ENCODE peak calls at places on chromosome 15, in seven cellular contexts. V is NCI-H460; F is pancreas; O is activated naive CD4-positive, alpha-beta T cell treated with anti-CD3 and anti-CD28 coated beads, Interleukin-2, amount 10 ng/mL, durations not matched to agents 7 days and 5 days; J is body of pancreas; X is astrocyte of the spinal cord; K is stimulated activated naive CD8-positive, alpha-beta T cell treated with anti-CD3 and anti-CD28 coated beads, Interleukin-15, amount 100 ng/mL, for 72 hours. W is an unnamed sample.

GRCh38 chr15:63392355-63393009 is 10.8 kb upstream of the CA12 start:
- DNase-seq in K (no peak), J (peak), X (no peak), F (no peak), V (no peak), O (no peak), W (no peak)

GRCh38 chr15:100939786-100940185 is 20.6 kb downstream of the LRRK1 start:
- DNase-seq in F (no peak), V (no peak), X (no peak), J (no peak), O (no peak), K (no peak), W (no peak)

GRCh38 chr15:80904941-80905532 is 84.6 kb downstream of the MESD start:
- DNase-seq in J (no peak), O (no peak), X (peak), F (no peak), V (no peak), K (no peak), W (no peak)

GRCh38 chr15:80259942-80260510 is 8.0 kb upstream of the CTXND1 start:
- DNase-seq in F (peak), K (no peak), X (no peak), O (no peak), J (no peak), V (no peak), W (no peak)

GRCh38 chr15:34436126-34436955 is 1.3 kb downstream of the GOLGA8A start:
- DNase-seq in O (peak), J (no peak), K (peak), F (no peak), V (no peak), X (peak), W (no peak)

GRCh38 chr15:92809880-92810361 is 90.2 kb upstream of the CHD2 start:
- DNase-seq in V (no peak), J (peak), O (peak), X (peak), F (peak), K (peak), W (no peak)

GRCh38 chr15:79122943-79123342 is 32.4 kb upstream of the RASGRF1 start:
- DNase-seq in F (no peak), X (no peak), J (no peak), O (no peak), K (no peak), V (no peak), W (no peak)

GRCh38 chr15:60052796-60053195 is 48.7 kb downstream of the FOXB1 start:
- DNase-seq in X (peak), O (no peak), V (no peak), J (no peak), F (no peak), K (no peak), W (no peak)

GRCh38 chr15:96504371-96504770 is 173.9 kb downstream of the NR2F2 start:
- DNase-seq in X (no peak), F (no peak), V (no peak), J (no peak), K (no peak), O (no peak), W (no peak)

GRCh38 chr15:73694419-73694818 is 10.2 kb downstream of the CD276 start:
- DNase-seq in F (no peak), K (no peak), J (no peak), V (no peak), X (peak), O (no peak), W (no peak)

GRCh38 chr15:67865331-67865730 is 25.5 kb upstream of the RNU6-1 start:
- DNase-seq in X (peak), K (no peak), O (no peak), V (no peak), F (no peak), J (no peak), W (no peak)

GRCh38 chr15:40843183-40843884 is 514 bp upstream of the SPINT1 start:
- DNase-seq in V (no peak), J (no peak), X (no peak), O (no peak), K (no peak), F (no peak), W (no peak)

GRCh38 chr15:48946088-48946839 is 17.5 kb downstream of the SHC4 start:
- DNase-seq in K (no peak), F (no peak), O (no peak), V (no peak), X (peak), J (no peak), W (no peak)

GRCh38 chr15:51736069-51736468 is 1.4 kb downstream of the LYSMD2 start:
- DNase-seq in J (no peak), X (no peak), K (peak), O (no peak), V (no peak), F (no peak), W (no peak)

GRCh38 chr15:69129026-69129385 is 31.4 kb upstream of the GLCE start:
- DNase-seq in F (no peak), K (no peak), V (no peak), J (no peak), X (no peak), O (no peak), W (no peak)

GRCh38 chr15:70280781-70281180 is 183.1 kb upstream of the TLE3 start:
- DNase-seq in V (no peak), K (no peak), F (peak), J (no peak), X (no peak), O (no peak), W (no peak)

GRCh38 chr15:100997442-100997841 is 78.3 kb downstream of the LRRK1 start:
- DNase-seq in V (no peak), K (no peak), J (no peak), X (peak), F (no peak), O (no peak), W (no peak)

GRCh38 chr15:99140590-99140989 is 35.7 kb downstream of the SYNM start:
- DNase-seq in J (no peak), O (no peak), X (no peak), F (no peak), V (no peak), K (no peak), W (no peak)

GRCh38 chr15:70026991-70027390 is 70.7 kb downstream of the TLE3 start:
- DNase-seq in O (peak), V (no peak), J (no peak), X (no peak), K (no peak), F (no peak), W (no peak)

GRCh38 chr15:59140422-59141226 is 35.7 kb downstream of the CCNB2 start:
- DNase-seq in V (no peak), F (no peak), X (no peak), O (no peak), K (no peak), J (no peak), W (no peak)

GRCh38 chr15:58260911-58261267 is 122.7 kb downstream of the AQP9 start:
- DNase-seq in J (no peak), F (no peak), O (no peak), K (no peak), X (no peak), V (no peak), W (peak)

GRCh38 chr15:33160054-33160453 is 34.5 kb downstream of the FMN1 start:
- DNase-seq in F (no peak), X (peak), V (no peak), K (no peak), J (no peak), O (no peak), W (no peak)

GRCh38 chr15:34665498-34666116 is 82.2 kb upstream of the GOLGA8B start:
- DNase-seq in X (no peak), V (no peak), F (no peak), J (no peak), O (no peak), K (no peak), W (no peak)

GRCh38 chr15:68209735-68210408 is 4.7 kb upstream of the CALML4 start:
- DNase-seq in F (no peak), O (peak), X (no peak), V (no peak), J (no peak), K (peak), W (no peak)

GRCh38 chr15:64586259-64586658 is 125.9 kb downstream of the ZNF609 start:
- DNase-seq in X (no peak), K (no peak), V (no peak), F (no peak), J (no peak), O (no peak), W (no peak)

GRCh38 chr15:91867581-91868026 is 14.1 kb downstream of the SLCO3A1 start:
- DNase-seq in V (no peak), K (no peak), J (peak), X (peak), F (peak), O (no peak), W (peak)

GRCh38 chr15:48361690-48362089 is 30.5 kb downstream of the DUT start:
- DNase-seq in X (peak), V (no peak), J (no peak), O (no peak), K (no peak), F (no peak), W (no peak)

GRCh38 chr15:65805019-65805738 is 13.1 kb upstream of the DENND4A start:
- DNase-seq in V (no peak), K (no peak), X (no peak), J (peak), O (no peak), F (peak), W (no peak)

GRCh38 chr15:68299436-68299835 is 21.9 kb downstream of the FEM1B start:
- DNase-seq in J (no peak), O (no peak), X (peak), K (no peak), V (no peak), F (no peak), W (no peak)

GRCh38 chr15:91694131-91694828 is 159.2 kb upstream of the SLCO3A1 start:
- DNase-seq in F (no peak), V (no peak), O (no peak), K (no peak), J (peak), X (peak), W (peak)

GRCh38 chr15:39459538-39459937 is 121.3 kb upstream of the THBS1 start:
- DNase-seq in J (no peak), K (no peak), O (no peak), V (no peak), F (no peak), X (no peak), W (no peak)

GRCh38 chr15:99651023-99651807 is 82.0 kb downstream of the LYSMD4 start:
- DNase-seq in K (no peak), X (peak), O (no peak), V (no peak), J (no peak), F (no peak), W (no peak)

GRCh38 chr15:98730860-98731711 is 82.7 kb downstream of the IGF1R start:
- DNase-seq in X (no peak), F (no peak), V (no peak), O (no peak), K (no peak), J (no peak), W (no peak)

GRCh38 chr15:48868549-48868948 is 9.4 kb upstream of the EID1 start:
- DNase-seq in X (peak), O (no peak), V (peak), K (no peak), F (no peak), J (no peak), W (no peak)

GRCh38 chr15:80942746-80943565 is 46.7 kb downstream of the MESD start:
- DNase-seq in K (no peak), F (no peak), J (peak), O (no peak), X (no peak), V (no peak), W (no peak)

GRCh38 chr15:40046721-40047412 is 7.9 kb upstream of the SRP14 start:
- DNase-seq in O (no peak), K (no peak), X (peak), F (peak), V (no peak), J (no peak), W (no peak)

GRCh38 chr15:90337256-90337655 is 14.8 kb upstream of the ZNF774 start:
- DNase-seq in V (no peak), K (no peak), F (no peak), X (no peak), O (no peak), J (peak), W (no peak)

GRCh38 chr15:67761343-67761742 is 64.0 kb upstream of the SKOR1 start:
- DNase-seq in V (no peak), K (no peak), X (no peak), F (no peak), J (no peak), O (no peak), W (peak)

W was measured in NCI-H2171 treated with DMSO at 0.1 percent for 48 hours.